ENCODE peak calls at places on chromosomes 11 and 22, in seven cellular contexts. E is AG09319, I is RWPE1, V is H1, K is Peyer's patch, A is progenitor cell of endocrine pancreas, S is Panc1. L is an unnamed sample.
A peak's percentile ranks its signal among the peaks of the same experiment; 100 is the strongest.

GRCh38 chr11:10770626-10771254 is 19.7 kb downstream of the CTR9 start:
- DNase-seq in A (peak; percentile 21), E (peak; percentile 12), K (no peak), S (peak; percentile 51), I (peak; percentile 37), V (no peak), L (no peak)

GRCh38 chr11:4560462-4560861 is 15.5 kb downstream of the OR52M1 start:
- DNase-seq in K (no peak), A (no peak), I (no peak), S (no peak), V (no peak), E (no peak), L (no peak)

GRCh38 chr11:129779342-129779741 is 36.3 kb upstream of the TMEM45B start:
- DNase-seq in S (no peak), K (no peak), A (no peak), I (no peak), V (no peak), E (no peak), L (no peak)

GRCh38 chr11:43892851-43893250 is 12.2 kb downstream of the ALKBH3 start:
- DNase-seq in K (no peak), S (no peak), I (no peak), A (no peak), V (no peak), E (no peak), L (no peak)

GRCh38 chr11:95584180-95584579 is 205.4 kb downstream of the FAM76B start:
- DNase-seq in A (no peak), I (peak; percentile 5), K (no peak), V (no peak), S (no peak), E (no peak), L (no peak)

GRCh38 chr11:30879322-30880020 is 293.3 kb upstream of the MPPED2 start:
- DNase-seq in S (no peak), E (no peak), K (no peak), V (no peak), I (no peak), A (no peak), L (no peak)

GRCh38 chr22:22207845-22208564 is 36.6 kb upstream of the VPREB1 start:
- DNase-seq in I (peak; percentile 47), V (peak; percentile 36), A (peak; percentile 69), E (peak; percentile 31), K (peak; percentile 76), S (no peak), L (no peak)

GRCh38 chr11:72772059-72772458 is 19.9 kb upstream of the ARAP1 start:
- DNase-seq in I (no peak), E (no peak), A (no peak), V (no peak), K (peak; percentile 45), S (no peak), L (no peak)

GRCh38 chr11:35064114-35064800 is 74.7 kb upstream of the CD44 start:
- DNase-seq in S (no peak), V (no peak), I (no peak), E (peak; percentile 63), A (no peak), K (no peak), L (no peak)

GRCh38 chr11:119065369-119065768 is 2.2 kb upstream of the VPS11 start:
- DNase-seq in S (no peak), I (no peak), E (no peak), A (no peak), V (no peak), K (no peak), L (no peak)
- TF ChIP-seq CTCF in S (peak; percentile 85), I (peak; percentile 20), E (peak; percentile 37), A (peak; percentile 30), V (peak; percentile 49), K (peak; percentile 55), L (no peak)

GRCh38 chr11:78046486-78046854 is 17.2 kb upstream of the THRSP start:
- DNase-seq in S (no peak), K (no peak), V (no peak), A (no peak), E (no peak), I (no peak), L (no peak)

GRCh38 chr11:78049348-78049747 is 14.3 kb upstream of the THRSP start:
- DNase-seq in S (no peak), V (no peak), A (no peak), E (no peak), I (no peak), K (no peak), L (no peak)

GRCh38 chr11:78050964-78051831 is 12.5 kb upstream of the THRSP start:
- DNase-seq in E (no peak), S (no peak), K (no peak), I (no peak), V (no peak), A (no peak), L (no peak)

GRCh38 chr11:78045851-78046485 is 17.7 kb upstream of the THRSP start:
- DNase-seq in V (no peak), I (peak; percentile 78), E (no peak), K (peak; percentile 89), A (peak; percentile 82), S (no peak), L (peak; percentile 86)

DNA sequence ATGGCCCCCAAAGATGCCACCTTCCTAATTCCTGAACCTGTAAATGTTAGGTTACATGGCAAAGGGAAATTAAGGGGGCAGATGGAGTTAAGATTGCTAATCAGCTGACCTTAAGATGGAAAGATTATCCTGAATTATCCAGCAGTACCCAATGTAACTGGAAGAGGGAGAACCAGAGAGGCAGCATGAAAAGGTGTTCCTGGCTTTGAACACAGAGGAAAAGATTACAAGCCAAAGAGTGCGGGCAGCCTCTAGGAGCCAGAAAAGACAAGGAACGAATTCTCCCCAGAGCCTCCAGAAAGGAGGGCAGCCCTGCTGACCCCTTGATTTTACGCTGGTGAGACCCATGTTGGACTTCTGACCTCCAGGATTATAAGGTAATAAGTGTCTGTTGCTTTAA is 15.1 kb upstream of the THRSP start:
- DNase-seq in K (no peak), I (no peak), S (no peak), V (no peak), E (no peak), A (no peak), L (no peak)
- TF ChIP-seq CTCF in K (no peak), I (no peak), S (no peak), V (no peak), E (no peak), A (no peak), L (no peak)

GRCh38 chr11:100757636-100758035 is 70.5 kb downstream of the ARHGAP42 start:
- DNase-seq in V (no peak), S (no peak), A (no peak), K (no peak), E (no peak), I (no peak), L (no peak)

GRCh38 chr11:100752371-100753073 is 65.4 kb downstream of the ARHGAP42 start:
- DNase-seq in E (no peak), I (no peak), K (no peak), A (no peak), V (no peak), S (no peak), L (no peak)

GRCh38 chr11:100753562-100753961 is 66.5 kb downstream of the ARHGAP42 start:
- DNase-seq in I (no peak), E (no peak), K (no peak), A (no peak), S (no peak), V (no peak), L (no peak)

GRCh38 chr11:100756556-100756955 is 69.5 kb downstream of the ARHGAP42 start:
- DNase-seq in I (no peak), A (no peak), S (no peak), E (no peak), V (no peak), K (no peak), L (no peak)

DNA sequence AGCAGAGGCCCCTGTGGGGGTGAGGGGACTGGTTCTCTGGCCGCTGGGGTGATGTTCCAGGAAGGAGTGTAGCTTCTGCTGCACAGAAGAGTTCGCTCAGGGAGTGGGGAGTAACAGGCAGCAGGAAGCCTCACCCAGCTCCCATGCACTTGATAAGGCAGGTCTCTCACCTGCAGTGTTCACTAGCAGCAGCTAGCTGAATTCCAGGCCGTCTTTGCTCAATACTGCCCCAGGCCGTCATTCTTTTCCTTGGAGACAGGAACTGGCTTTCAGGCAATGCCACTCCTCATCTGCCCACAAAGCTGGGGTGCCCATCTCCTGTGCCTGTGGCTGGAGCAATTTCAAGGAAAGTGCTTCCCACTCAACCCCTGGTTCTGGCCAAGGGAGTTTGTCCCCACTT is 66.1 kb downstream of the ARHGAP42 start:
- DNase-seq in A (no peak), E (no peak), K (no peak), V (peak; percentile 43), I (peak; percentile 15), S (no peak), L (no peak)
- TF ChIP-seq CTCF in A (no peak), E (no peak), K (no peak), V (no peak), I (no peak), S (no peak), L (no peak)

DNA sequence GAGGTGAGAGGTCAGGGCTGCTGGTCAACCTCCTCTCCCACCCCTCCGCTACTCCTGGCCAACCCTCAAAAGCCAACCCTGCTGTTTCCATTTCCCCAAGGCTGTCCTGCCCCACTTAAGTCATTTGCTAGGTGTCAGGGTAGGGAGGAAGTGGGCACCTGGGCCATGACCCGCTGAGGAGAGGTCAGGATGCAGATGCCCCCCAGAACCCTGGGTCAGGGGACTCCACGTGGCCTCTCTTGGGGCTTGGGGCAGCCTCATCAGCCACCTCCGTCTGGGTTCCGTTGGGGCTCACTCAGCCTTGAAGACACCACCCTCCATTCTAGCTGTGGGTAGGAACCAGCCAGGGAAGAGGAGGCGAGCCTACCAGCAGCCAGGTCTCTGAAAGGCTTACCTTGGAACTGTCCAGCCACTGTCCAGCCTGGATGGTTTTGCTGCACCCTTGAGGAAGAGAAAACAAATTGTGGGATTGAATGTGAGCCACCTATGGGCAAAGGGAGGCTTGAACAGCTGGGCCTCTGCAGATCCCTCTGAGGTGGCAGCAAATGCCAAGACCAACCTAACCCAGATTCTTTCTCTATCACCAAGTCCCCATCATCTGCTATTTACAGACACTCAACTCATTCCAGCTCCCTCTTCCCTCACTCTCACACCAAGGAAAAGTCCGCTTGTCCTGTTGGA is 2.5 kb downstream of the APOL4 start:
- DNase-seq in K (no peak), S (no peak), I (no peak), A (no peak), V (no peak), E (no peak), L (no peak)
- TF ChIP-seq CTCF in K (no peak), S (peak; percentile 14), I (no peak), A (no peak), V (no peak), E (no peak), L (no peak)

L was measured in mesothelial cell of epicardium.